ENCODE peak calls at places on chromosomes 12 and 14, in four cellular contexts. One of them, this sample, is unnamed.

GRCh38 chr12:50087995-50088394 is 2.9 kb downstream of the SMARCD1 start:
- DNase-seq in stimulated activated CD8-positive, alpha-beta memory T cell treated with anti-CD3 and anti-CD28 coated beads, Interleukin-4, amount 100 ng/mL, for 1 hour: no peak
- DNase-seq in cardiac fibroblast: peak; percentile 63
- DNase-seq in stimulated activated CD4-positive, alpha-beta T cell treated with anti-CD3 and anti-CD28 coated beads, Interleukin-15, amount 100 ng/mL, for 1 hour: no peak
- DNase-seq in this sample: no peak

GRCh38 chr14:52391866-52392600 is 77.9 kb downstream of the PTGER2 start:
- DNase-seq in cardiac fibroblast: peak; percentile 32
- DNase-seq in stimulated activated CD8-positive, alpha-beta memory T cell treated with anti-CD3 and anti-CD28 coated beads, Interleukin-4, amount 100 ng/mL, for 1 hour: no peak
- DNase-seq in stimulated activated CD4-positive, alpha-beta T cell treated with anti-CD3 and anti-CD28 coated beads, Interleukin-15, amount 100 ng/mL, for 1 hour: no peak
- DNase-seq in this sample: no peak

GRCh38 chr14:21987937-21988336 is 314.3 kb upstream of the OR4E1 start:
- DNase-seq in cardiac fibroblast: peak; percentile 20
- DNase-seq in stimulated activated CD4-positive, alpha-beta T cell treated with anti-CD3 and anti-CD28 coated beads, Interleukin-15, amount 100 ng/mL, for 1 hour: no peak
- DNase-seq in stimulated activated CD8-positive, alpha-beta memory T cell treated with anti-CD3 and anti-CD28 coated beads, Interleukin-4, amount 100 ng/mL, for 1 hour: no peak
- DNase-seq in this sample: no peak

GRCh38 chr12:52442600-52443061 is 8.5 kb upstream of the KRT75 start:
- DNase-seq in stimulated activated CD4-positive, alpha-beta T cell treated with anti-CD3 and anti-CD28 coated beads, Interleukin-15, amount 100 ng/mL, for 1 hour: no peak
- DNase-seq in cardiac fibroblast: peak; percentile 95
- DNase-seq in stimulated activated CD8-positive, alpha-beta memory T cell treated with anti-CD3 and anti-CD28 coated beads, Interleukin-4, amount 100 ng/mL, for 1 hour: no peak
- DNase-seq in this sample: no peak

GRCh38 chr14:39488600-39488999 is 56.4 kb upstream of the FBXO33 start:
- DNase-seq in stimulated activated CD8-positive, alpha-beta memory T cell treated with anti-CD3 and anti-CD28 coated beads, Interleukin-4, amount 100 ng/mL, for 1 hour: no peak
- DNase-seq in cardiac fibroblast: peak; percentile 9
- DNase-seq in stimulated activated CD4-positive, alpha-beta T cell treated with anti-CD3 and anti-CD28 coated beads, Interleukin-15, amount 100 ng/mL, for 1 hour: no peak
- DNase-seq in this sample: no peak

GRCh38 chr14:44982594-44982993 is 20.6 kb downstream of the TOGARAM1 start:
- DNase-seq in cardiac fibroblast: no peak
- DNase-seq in stimulated activated CD4-positive, alpha-beta T cell treated with anti-CD3 and anti-CD28 coated beads, Interleukin-15, amount 100 ng/mL, for 1 hour: no peak
- DNase-seq in stimulated activated CD8-positive, alpha-beta memory T cell treated with anti-CD3 and anti-CD28 coated beads, Interleukin-4, amount 100 ng/mL, for 1 hour: no peak
- DNase-seq in this sample: no peak

GRCh38 chr14:56324831-56325230 is 206.6 kb downstream of the PELI2 start:
- DNase-seq in stimulated activated CD8-positive, alpha-beta memory T cell treated with anti-CD3 and anti-CD28 coated beads, Interleukin-4, amount 100 ng/mL, for 1 hour: no peak
- DNase-seq in cardiac fibroblast: no peak
- DNase-seq in stimulated activated CD4-positive, alpha-beta T cell treated with anti-CD3 and anti-CD28 coated beads, Interleukin-15, amount 100 ng/mL, for 1 hour: no peak
- DNase-seq in this sample: no peak

GRCh38 chr14:24806061-24806678 is 172.2 kb upstream of the GZMB start:
- DNase-seq in stimulated activated CD4-positive, alpha-beta T cell treated with anti-CD3 and anti-CD28 coated beads, Interleukin-15, amount 100 ng/mL, for 1 hour: no peak
- DNase-seq in stimulated activated CD8-positive, alpha-beta memory T cell treated with anti-CD3 and anti-CD28 coated beads, Interleukin-4, amount 100 ng/mL, for 1 hour: no peak
- DNase-seq in cardiac fibroblast: peak; percentile 66
- DNase-seq in this sample: no peak

GRCh38 chr14:92729632-92730358 is 18.6 kb downstream of the LGMN start:
- DNase-seq in stimulated activated CD4-positive, alpha-beta T cell treated with anti-CD3 and anti-CD28 coated beads, Interleukin-15, amount 100 ng/mL, for 1 hour: no peak
- DNase-seq in cardiac fibroblast: peak; percentile 76
- DNase-seq in stimulated activated CD8-positive, alpha-beta memory T cell treated with anti-CD3 and anti-CD28 coated beads, Interleukin-4, amount 100 ng/mL, for 1 hour: no peak
- DNase-seq in this sample: no peak

GRCh38 chr12:5081016-5081415 is 37.3 kb downstream of the KCNA5 start:
- DNase-seq in stimulated activated CD8-positive, alpha-beta memory T cell treated with anti-CD3 and anti-CD28 coated beads, Interleukin-4, amount 100 ng/mL, for 1 hour: no peak
- DNase-seq in cardiac fibroblast: no peak
- DNase-seq in stimulated activated CD4-positive, alpha-beta T cell treated with anti-CD3 and anti-CD28 coated beads, Interleukin-15, amount 100 ng/mL, for 1 hour: no peak
- DNase-seq in this sample: no peak

GRCh38 chr14:37197421-37198272 is at the start of gene MIPOL1:
- DNase-seq in cardiac fibroblast: peak; percentile 90
- DNase-seq in stimulated activated CD8-positive, alpha-beta memory T cell treated with anti-CD3 and anti-CD28 coated beads, Interleukin-4, amount 100 ng/mL, for 1 hour: no peak
- DNase-seq in stimulated activated CD4-positive, alpha-beta T cell treated with anti-CD3 and anti-CD28 coated beads, Interleukin-15, amount 100 ng/mL, for 1 hour: no peak
- DNase-seq in this sample: no peak

GRCh38 chr14:36508418-36509051 is 11.5 kb downstream of the NKX2-1 start:
- DNase-seq in stimulated activated CD4-positive, alpha-beta T cell treated with anti-CD3 and anti-CD28 coated beads, Interleukin-15, amount 100 ng/mL, for 1 hour: no peak
- DNase-seq in stimulated activated CD8-positive, alpha-beta memory T cell treated with anti-CD3 and anti-CD28 coated beads, Interleukin-4, amount 100 ng/mL, for 1 hour: no peak
- DNase-seq in cardiac fibroblast: no peak
- DNase-seq in this sample: no peak

GRCh38 chr14:62117010-62117717 is 354.9 kb downstream of the SNAPC1 start:
- DNase-seq in stimulated activated CD4-positive, alpha-beta T cell treated with anti-CD3 and anti-CD28 coated beads, Interleukin-15, amount 100 ng/mL, for 1 hour: peak; percentile 5
- DNase-seq in stimulated activated CD8-positive, alpha-beta memory T cell treated with anti-CD3 and anti-CD28 coated beads, Interleukin-4, amount 100 ng/mL, for 1 hour: peak; percentile 24
- DNase-seq in cardiac fibroblast: peak; percentile 33
- DNase-seq in this sample: peak; percentile 45

GRCh38 chr14:38145142-38145541 is 62.6 kb upstream of the SSTR1 start:
- DNase-seq in cardiac fibroblast: no peak
- DNase-seq in stimulated activated CD4-positive, alpha-beta T cell treated with anti-CD3 and anti-CD28 coated beads, Interleukin-15, amount 100 ng/mL, for 1 hour: no peak
- DNase-seq in stimulated activated CD8-positive, alpha-beta memory T cell treated with anti-CD3 and anti-CD28 coated beads, Interleukin-4, amount 100 ng/mL, for 1 hour: no peak
- DNase-seq in this sample: no peak

GRCh38 chr12:10363922-10364838 is 25.7 kb downstream of the KLRK1 start:
- DNase-seq in stimulated activated CD8-positive, alpha-beta memory T cell treated with anti-CD3 and anti-CD28 coated beads, Interleukin-4, amount 100 ng/mL, for 1 hour: no peak
- DNase-seq in cardiac fibroblast: peak; percentile 57
- DNase-seq in stimulated activated CD4-positive, alpha-beta T cell treated with anti-CD3 and anti-CD28 coated beads, Interleukin-15, amount 100 ng/mL, for 1 hour: no peak
- DNase-seq in this sample: no peak

GRCh38 chr12:11771895-11772502 is 122.5 kb downstream of the ETV6 start:
- DNase-seq in stimulated activated CD8-positive, alpha-beta memory T cell treated with anti-CD3 and anti-CD28 coated beads, Interleukin-4, amount 100 ng/mL, for 1 hour: no peak
- DNase-seq in stimulated activated CD4-positive, alpha-beta T cell treated with anti-CD3 and anti-CD28 coated beads, Interleukin-15, amount 100 ng/mL, for 1 hour: no peak
- DNase-seq in cardiac fibroblast: no peak
- DNase-seq in this sample: no peak

GRCh38 chr14:32085182-32085844 is 8.2 kb downstream of the ARHGAP5 start:
- DNase-seq in stimulated activated CD8-positive, alpha-beta memory T cell treated with anti-CD3 and anti-CD28 coated beads, Interleukin-4, amount 100 ng/mL, for 1 hour: no peak
- DNase-seq in stimulated activated CD4-positive, alpha-beta T cell treated with anti-CD3 and anti-CD28 coated beads, Interleukin-15, amount 100 ng/mL, for 1 hour: no peak
- DNase-seq in cardiac fibroblast: no peak
- DNase-seq in this sample: no peak

GRCh38 chr14:74882103-74882920 is 596 bp downstream of the DLST start:
- DNase-seq in stimulated activated CD4-positive, alpha-beta T cell treated with anti-CD3 and anti-CD28 coated beads, Interleukin-15, amount 100 ng/mL, for 1 hour: peak; percentile 12
- DNase-seq in cardiac fibroblast: peak; percentile 60
- DNase-seq in stimulated activated CD8-positive, alpha-beta memory T cell treated with anti-CD3 and anti-CD28 coated beads, Interleukin-4, amount 100 ng/mL, for 1 hour: no peak
- DNase-seq in this sample: peak; percentile 32

GRCh38 chr12:52151153-52151858 is 40.5 kb downstream of the KRT80 start:
- DNase-seq in cardiac fibroblast: no peak
- DNase-seq in stimulated activated CD4-positive, alpha-beta T cell treated with anti-CD3 and anti-CD28 coated beads, Interleukin-15, amount 100 ng/mL, for 1 hour: no peak
- DNase-seq in stimulated activated CD8-positive, alpha-beta memory T cell treated with anti-CD3 and anti-CD28 coated beads, Interleukin-4, amount 100 ng/mL, for 1 hour: no peak
- DNase-seq in this sample: no peak

GRCh38 chr12:60279224-60279623 is 683.4 kb downstream of the SLC16A7 start:
- DNase-seq in cardiac fibroblast: peak; percentile 30
- DNase-seq in stimulated activated CD4-positive, alpha-beta T cell treated with anti-CD3 and anti-CD28 coated beads, Interleukin-15, amount 100 ng/mL, for 1 hour: no peak
- DNase-seq in stimulated activated CD8-positive, alpha-beta memory T cell treated with anti-CD3 and anti-CD28 coated beads, Interleukin-4, amount 100 ng/mL, for 1 hour: no peak
- DNase-seq in this sample: no peak

GRCh38 chr14:69259531-69260245 is at the start of gene GALNT16:
- DNase-seq in cardiac fibroblast: peak; percentile 27
- DNase-seq in stimulated activated CD4-positive, alpha-beta T cell treated with anti-CD3 and anti-CD28 coated beads, Interleukin-15, amount 100 ng/mL, for 1 hour: no peak
- DNase-seq in stimulated activated CD8-positive, alpha-beta memory T cell treated with anti-CD3 and anti-CD28 coated beads, Interleukin-4, amount 100 ng/mL, for 1 hour: no peak
- DNase-seq in this sample: no peak

GRCh38 chr12:105910030-105910429 is 228.7 kb downstream of the NUAK1 start:
- DNase-seq in cardiac fibroblast: no peak
- DNase-seq in stimulated activated CD4-positive, alpha-beta T cell treated with anti-CD3 and anti-CD28 coated beads, Interleukin-15, amount 100 ng/mL, for 1 hour: no peak
- DNase-seq in stimulated activated CD8-positive, alpha-beta memory T cell treated with anti-CD3 and anti-CD28 coated beads, Interleukin-4, amount 100 ng/mL, for 1 hour: no peak
- DNase-seq in this sample: no peak

GRCh38 chr14:76109087-76109880 is 42.4 kb upstream of the GPATCH2L start:
- DNase-seq in stimulated activated CD8-positive, alpha-beta memory T cell treated with anti-CD3 and anti-CD28 coated beads, Interleukin-4, amount 100 ng/mL, for 1 hour: no peak
- DNase-seq in cardiac fibroblast: no peak
- DNase-seq in stimulated activated CD4-positive, alpha-beta T cell treated with anti-CD3 and anti-CD28 coated beads, Interleukin-15, amount 100 ng/mL, for 1 hour: no peak
- DNase-seq in this sample: no peak

GRCh38 chr12:15693233-15693911 is 95.8 kb downstream of the EPS8 start:
- DNase-seq in stimulated activated CD4-positive, alpha-beta T cell treated with anti-CD3 and anti-CD28 coated beads, Interleukin-15, amount 100 ng/mL, for 1 hour: no peak
- DNase-seq in stimulated activated CD8-positive, alpha-beta memory T cell treated with anti-CD3 and anti-CD28 coated beads, Interleukin-4, amount 100 ng/mL, for 1 hour: no peak
- DNase-seq in cardiac fibroblast: no peak
- DNase-seq in this sample: no peak